ENCODE peak calls at places on chromosomes 6 and 20, in seven cellular contexts. M is HS-5, P is astrocyte of the spinal cord, T is right lobe of liver, B is cerebellar cortex, U is T-helper 9 cell, Y is AG08396. X is an unnamed sample.

GRCh38 chr6:43636312-43636667 is 650 bp downstream of the MAD2L1BP start:
- DNase-seq in M (no peak), P (no peak), T (no peak), B (peak), U (no peak), Y (no peak), X (no peak)

GRCh38 chr20:58573257-58573656 is 58.1 kb upstream of the APCDD1L start:
- DNase-seq in M (no peak), P (no peak), T (no peak), B (no peak), U (no peak), Y (no peak), X (no peak)

GRCh38 chr6:44116643-44117382 is 10.4 kb downstream of the MRPL14 start:
- DNase-seq in M (peak), P (peak), T (no peak), B (no peak), U (no peak), Y (peak), X (peak)

GRCh38 chr20:59605691-59606364 is 1.5 kb downstream of the PHACTR3 start:
- DNase-seq in M (no peak), P (no peak), T (no peak), B (no peak), U (no peak), Y (no peak), X (no peak)

GRCh38 chr6:167766986-167767714 is 59.6 kb upstream of the AFDN start:
- DNase-seq in M (no peak), P (no peak), T (no peak), B (no peak), U (no peak), Y (no peak), X (no peak)

GRCh38 chr20:19758888-19759331 is 852 bp downstream of the RIN2 start:
- DNase-seq in M (no peak), P (peak), T (peak), B (no peak), U (no peak), Y (peak), X (peak)

GRCh38 chr6:144156991-144157390 is 6.7 kb downstream of the STX11 start:
- DNase-seq in M (no peak), P (no peak), T (no peak), B (no peak), U (no peak), Y (no peak), X (no peak)

GRCh38 chr6:123393333-123393732 is 243.4 kb downstream of the TRDN start:
- DNase-seq in M (no peak), P (peak), T (no peak), B (peak), U (no peak), Y (no peak), X (peak)

GRCh38 chr6:166862287-166862977 is 93.9 kb downstream of the RNASET2 start:
- DNase-seq in M (no peak), P (no peak), T (peak), B (no peak), U (peak), Y (peak), X (no peak)

GRCh38 chr20:1341561-1342265 is 12.8 kb upstream of the SDCBP2 start:
- DNase-seq in M (no peak), P (peak), T (no peak), B (no peak), U (no peak), Y (no peak), X (peak)

GRCh38 chr20:3753501-3754257 is 13.9 kb downstream of the ADISSP start:
- DNase-seq in M (no peak), P (no peak), T (no peak), B (no peak), U (no peak), Y (no peak), X (no peak)

GRCh38 chr6:90068835-90069478 is 174.7 kb downstream of the GJA10 start:
- DNase-seq in M (no peak), P (peak), T (no peak), B (no peak), U (no peak), Y (no peak), X (peak)

GRCh38 chr20:61924211-61924857 is 141.3 kb downstream of the TAF4 start:
- DNase-seq in M (no peak), P (no peak), T (no peak), B (no peak), U (no peak), Y (no peak), X (peak)

GRCh38 chr6:166308769-166309589 is 787 bp upstream of the PRR18 start:
- DNase-seq in M (no peak), P (no peak), T (peak), B (no peak), U (no peak), Y (no peak), X (no peak)

GRCh38 chr6:23656257-23656731 is 469.7 kb upstream of the NRSN1 start:
- DNase-seq in M (no peak), P (no peak), T (no peak), B (no peak), U (no peak), Y (no peak), X (peak)

GRCh38 chr6:169868458-169868857 is 117.0 kb downstream of the ERMARD start:
- DNase-seq in M (no peak), P (no peak), T (no peak), B (no peak), U (peak), Y (no peak), X (peak)

GRCh38 chr6:149246691-149247384 is 70.7 kb upstream of the TAB2 start:
- DNase-seq in M (no peak), P (no peak), T (no peak), B (no peak), U (no peak), Y (no peak), X (no peak)

GRCh38 chr6:39295538-39295937 is 18.7 kb downstream of the KCNK17 start:
- DNase-seq in M (no peak), P (no peak), T (no peak), B (no peak), U (no peak), Y (no peak), X (peak)

GRCh38 chr6:154460306-154461071 is 50.0 kb downstream of the CNKSR3 start:
- DNase-seq in M (no peak), P (peak), T (no peak), B (no peak), U (no peak), Y (peak), X (peak)

GRCh38 chr6:5478380-5478779 is 217.1 kb downstream of the FARS2 start:
- DNase-seq in M (no peak), P (no peak), T (no peak), B (no peak), U (no peak), Y (no peak), X (no peak)

GRCh38 chr6:46014511-46015118 is 1.0 kb downstream of the CLIC5 start:
- DNase-seq in M (no peak), P (peak), T (no peak), B (no peak), U (peak), Y (no peak), X (no peak)

GRCh38 chr6:24902782-24903181 is 33.0 kb downstream of the RIPOR2 start:
- DNase-seq in M (peak), P (peak), T (no peak), B (no peak), U (no peak), Y (peak), X (peak)

GRCh38 chr6:76681781-76682180 is 609.3 kb upstream of the IMPG1 start:
- DNase-seq in M (no peak), P (peak), T (no peak), B (no peak), U (no peak), Y (no peak), X (peak)

GRCh38 chr20:54266844-54267243 is 59.0 kb downstream of the PFDN4 start:
- DNase-seq in M (no peak), P (no peak), T (no peak), B (no peak), U (no peak), Y (no peak), X (no peak)

GRCh38 chr20:33431797-33432381 is 11.7 kb downstream of the SNTA1 start:
- DNase-seq in M (no peak), P (no peak), T (no peak), B (no peak), U (no peak), Y (no peak), X (no peak)

GRCh38 chr20:4136967-4137334 is 121.6 kb upstream of the RNF24 start:
- DNase-seq in M (no peak), P (no peak), T (no peak), B (no peak), U (no peak), Y (no peak), X (no peak)

GRCh38 chr6:84415517-84415916 is 188.1 kb upstream of the CEP162 start:
- DNase-seq in M (no peak), P (no peak), T (no peak), B (no peak), U (no peak), Y (no peak), X (no peak)

GRCh38 chr6:3291346-3291745 is 32.6 kb downstream of the PSMG4 start:
- DNase-seq in M (no peak), P (no peak), T (no peak), B (no peak), U (no peak), Y (no peak), X (no peak)